ENCODE peak calls at places on chromosomes 6 and 20, in six cellular contexts. Y is GM23338, J is endothelial cell of umbilical vein, G is spleen, E is transverse colon, X is HepG2. B is an unnamed sample. For H3K36me3, the result is how much of the 10 kb centered on the place peaks cover.

GRCh38 chr6:34412054-34412453 is 13.8 kb downstream of the RPS10 start:
- DNase-seq in Y (no peak), J (no peak), G (no peak), E (no peak), X (no peak), B (no peak)

GRCh38 chr6:73145690-73146089 is 79.6 kb downstream of the KHDC1L start:
- DNase-seq in Y (no peak), J (no peak), G (no peak), E (no peak), X (no peak), B (no peak)

GRCh38 chr6:104600659-104600971 is 259.1 kb downstream of the HACE1 start:
- DNase-seq in Y (no peak), J (no peak), G (no peak), E (no peak), X (no peak), B (no peak)

GRCh38 chr20:50034567-50035170 is 51.9 kb downstream of the SNAI1 start:
- DNase-seq in Y (no peak), J (peak), G (no peak), E (no peak), X (no peak), B (no peak)

GRCh38 chr6:96604420-96604819 is 41.5 kb downstream of the FHL5 start:
- DNase-seq in Y (no peak), J (no peak), G (no peak), E (no peak), X (no peak), B (no peak)

GRCh38 chr20:49248301-49248700 is 29.1 kb downstream of the DDX27 start:
- DNase-seq in Y (no peak), J (no peak), G (no peak), E (no peak), X (no peak), B (no peak)

GRCh38 chr20:7022597-7022996 is 255.1 kb downstream of the BMP2 start:
- DNase-seq in Y (peak), J (no peak), G (no peak), E (no peak), X (no peak), B (no peak)

GRCh38 chr6:34664270-34664971 is 32.1 kb downstream of the ILRUN start:
- DNase-seq in Y (no peak), J (peak), G (no peak), E (no peak), X (peak), B (no peak)

GRCh38 chr20:40160151-40160550 is 528.9 kb downstream of the MAFB start:
- DNase-seq in Y (peak), J (peak), G (no peak), E (peak), X (peak), B (no peak)

GRCh38 chr20:13397300-13397724 is 176.2 kb downstream of the ISM1 start:
- DNase-seq in Y (no peak), J (no peak), G (no peak), E (no peak), X (no peak), B (no peak)

GRCh38 chr20:35823147-35823546 is 51.3 kb downstream of the PHF20 start:
- DNase-seq in Y (no peak), J (no peak), G (no peak), E (no peak), X (no peak), B (no peak)

GRCh38 chr6:141421378-141421777 is 711.3 kb upstream of the GJE1 start:
- DNase-seq in Y (no peak), J (peak), G (no peak), E (no peak), X (no peak), B (no peak)

GRCh38 chr6:116615937-116616756 is at the start of gene RSPH4A:
- DNase-seq in Y (peak), J (peak), G (peak), E (peak), X (peak), B (peak)
- TF ChIP-seq POLR2AphosphoS5 in Y (peak), J (no peak), G (peak), E (no peak), X (peak), B (no peak)

GRCh38 chr6:7230327-7230691 is 82.7 kb downstream of the SSR1 start:
- DNase-seq in Y (no peak), J (no peak), G (no peak), E (no peak), X (no peak), B (no peak)

GRCh38 chr6:7232351-7232750 is 80.6 kb downstream of the SSR1 start:
- DNase-seq in Y (no peak), J (peak), G (no peak), E (no peak), X (no peak), B (no peak)

GRCh38 chr6:7228662-7229375 is 84.2 kb downstream of the SSR1 start:
- DNase-seq in Y (no peak), J (no peak), G (no peak), E (no peak), X (no peak), B (no peak)

GRCh38 chr6:7230956-7231713 is 81.9 kb downstream of the SSR1 start:
- DNase-seq in Y (no peak), J (no peak), G (no peak), E (no peak), X (no peak), B (no peak)

GRCh38 chr6:7229376-7230326 is 83.3 kb downstream of the SSR1 start:
- DNase-seq in Y (no peak), J (no peak), G (no peak), E (no peak), X (no peak), B (no peak)
- H3K36me3 ChIP-seq in Y (under half), J (under half), G (half or more), E (half or more), X (half or more), B (under half)

GRCh38 chr20:19887566-19888268 is 129.4 kb upstream of the NAA20 start:
- DNase-seq in Y (no peak), J (peak), G (no peak), E (no peak), X (no peak), B (no peak)
- H3K4me3 ChIP-seq in Y (no peak), J (peak), G (no peak), E (peak), X (no peak), B (peak)

GRCh38 chr6:57173886-57174510 is 1.9 kb downstream of the BAG2 start:
- DNase-seq in Y (peak), J (peak), G (no peak), E (no peak), X (peak), B (no peak)

GRCh38 chr6:57177545-57178225 is 5.6 kb downstream of the BAG2 start:
- DNase-seq in Y (no peak), J (no peak), G (no peak), E (peak), X (no peak), B (no peak)

GRCh38 chr6:57173056-57173885 is 1.1 kb downstream of the BAG2 start:
- DNase-seq in Y (peak), J (no peak), G (peak), E (peak), X (peak), B (no peak)

GRCh38 chr6:57174511-57174907 is 2.4 kb downstream of the BAG2 start:
- DNase-seq in Y (no peak), J (no peak), G (no peak), E (no peak), X (no peak), B (no peak)

DNA sequence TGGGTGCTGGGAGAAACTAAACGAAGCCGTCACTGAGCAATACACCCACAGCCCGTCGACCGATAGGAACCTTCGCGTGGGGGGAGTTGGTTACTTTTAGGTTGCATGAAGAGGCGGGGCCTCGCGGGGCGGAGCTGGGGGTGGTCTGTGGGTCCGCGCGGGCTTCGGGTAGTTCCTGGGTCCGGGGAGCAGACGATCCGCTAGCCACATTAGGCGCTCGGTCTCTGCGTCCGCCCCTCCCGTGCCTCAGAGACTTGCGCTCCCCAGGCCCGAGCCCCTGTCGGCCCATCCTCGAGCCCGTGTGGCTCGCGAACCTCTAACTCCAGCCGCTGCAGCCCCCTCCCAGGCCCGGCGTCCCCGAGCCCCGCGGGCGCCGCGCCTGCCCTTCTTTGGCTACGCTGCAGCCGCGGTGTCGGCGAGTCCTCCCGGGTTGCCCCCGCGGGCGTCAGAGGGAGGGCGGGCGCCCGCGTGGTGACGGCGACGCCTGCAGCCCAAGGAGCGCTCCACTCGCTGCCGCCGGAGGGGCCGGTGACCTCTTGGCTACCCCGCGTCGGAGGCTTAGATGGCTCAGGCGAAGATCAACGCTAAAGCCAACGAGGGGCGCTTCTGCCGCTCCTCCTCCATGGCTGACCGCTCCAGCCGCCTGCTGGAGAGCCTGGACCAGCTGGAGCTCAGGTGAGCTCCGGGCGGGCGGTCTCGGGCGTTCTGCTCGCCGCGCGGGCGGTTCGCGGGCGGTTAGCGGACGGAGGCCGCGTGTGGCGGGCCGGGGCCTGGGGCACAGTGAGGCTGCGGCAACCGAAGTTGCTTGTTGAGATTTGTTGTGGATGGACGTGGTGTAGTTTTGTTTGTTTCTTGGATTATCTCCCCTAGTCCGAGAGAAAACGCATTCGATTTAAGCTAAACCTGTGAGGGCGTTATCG is at the start of gene BAG2:
- DNase-seq in Y (peak), J (peak), G (peak), E (peak), X (peak), B (peak)
- TF ChIP-seq POLR2AphosphoS5 in Y (peak), J (peak), G (peak), E (peak), X (peak), B (peak)